ENCODE peak calls at places on chromosomes 1 and 21, in four cellular contexts. H is posterior cingulate gyrus, T is SHP77, Q is lower lobe of right lung. B is an unnamed sample.

GRCh38 chr1:1355376-1355775 is 3.0 kb downstream of the MXRA8 start:
- DNase-seq in H (no peak), T (no peak), Q (no peak), B (no peak)

GRCh38 chr1:6170742-6171201 is 9.3 kb downstream of the CHD5 start:
- DNase-seq in H (peak; percentile 96), T (no peak), Q (no peak), B (no peak)

GRCh38 chr1:96843196-96843595 is 121.6 kb downstream of the PTBP2 start:
- DNase-seq in H (peak; percentile 30), T (no peak), Q (no peak), B (no peak)

GRCh38 chr1:246609632-246610031 is 43.4 kb downstream of the CNST start:
- DNase-seq in H (no peak), T (no peak), Q (no peak), B (no peak)

GRCh38 chr1:3064296-3064850 is 4.6 kb upstream of the PRDM16 start:
- DNase-seq in H (peak; percentile 46), T (no peak), Q (peak; percentile 43), B (peak; percentile 72)

GRCh38 chr1:204213668-204214662 is at the start of gene GOLT1A:
- DNase-seq in H (peak; percentile 96), T (no peak), Q (peak; percentile 82), B (peak; percentile 82)

GRCh38 chr1:26225033-26225831 is 8.8 kb upstream of the CEP85 start:
- DNase-seq in H (peak; percentile 96), T (no peak), Q (peak; percentile 78), B (peak; percentile 86)

GRCh38 chr1:214362188-214362882 is 81.4 kb downstream of the SMYD2 start:
- DNase-seq in H (peak; percentile 84), T (no peak), Q (no peak), B (peak; percentile 62)

GRCh38 chr1:18646776-18647410 is 16.2 kb downstream of the PAX7 start:
- DNase-seq in H (no peak), T (no peak), Q (no peak), B (no peak)

GRCh38 chr1:153526132-153526543 is 9.7 kb downstream of the S100A6 start:
- DNase-seq in H (no peak), T (peak; percentile 64), Q (no peak), B (no peak)

GRCh38 chr1:157117527-157118057 is 18.0 kb upstream of the ETV3L start:
- DNase-seq in H (peak; percentile 51), T (no peak), Q (no peak), B (no peak)

GRCh38 chr1:211281322-211282022 is 22.3 kb downstream of the RCOR3 start:
- DNase-seq in H (no peak), T (no peak), Q (no peak), B (no peak)

GRCh38 chr1:999797-1000356 is at the start of gene HES4:
- DNase-seq in H (peak; percentile 95), T (no peak), Q (peak; percentile 95), B (peak; percentile 93)

GRCh38 chr1:229370601-229371021 is 27.8 kb upstream of the CCSAP start:
- DNase-seq in H (peak; percentile 83), T (no peak), Q (no peak), B (no peak)

GRCh38 chr1:156006666-156007376 is 13.9 kb downstream of the SSR2 start:
- DNase-seq in H (no peak), T (no peak), Q (no peak), B (no peak)

GRCh38 chr1:235391879-235392278 is 24.7 kb downstream of the TBCE start:
- DNase-seq in H (no peak), T (no peak), Q (no peak), B (no peak)

GRCh38 chr1:56334027-56334426 is 245.3 kb downstream of the PLPP3 start:
- DNase-seq in H (no peak), T (no peak), Q (no peak), B (no peak)

GRCh38 chr21:25561668-25562641 is 45.3 kb downstream of the MRPL39 start:
- DNase-seq in H (peak; percentile 85), T (no peak), Q (peak; percentile 81), B (peak; percentile 81)

GRCh38 chr1:41452704-41453350 is 31.7 kb downstream of the EDN2 start:
- DNase-seq in H (no peak), T (no peak), Q (no peak), B (no peak)

GRCh38 chr1:1438531-1439381 is 3.3 kb downstream of the VWA1 start:
- DNase-seq in H (peak; percentile 83), T (no peak), Q (no peak), B (peak; percentile 76)

GRCh38 chr21:17554619-17555472 is 42.0 kb downstream of the CXADR start:
- DNase-seq in H (no peak), T (no peak), Q (no peak), B (no peak)

GRCh38 chr21:41684381-41685245 is 82.2 kb downstream of the RIPK4 start:
- DNase-seq in H (peak; percentile 52), T (no peak), Q (no peak), B (peak; percentile 70)

GRCh38 chr21:39011911-39012310 is 171.3 kb downstream of the PSMG1 start:
- DNase-seq in H (peak; percentile 68), T (no peak), Q (no peak), B (peak; percentile 36)

GRCh38 chr1:158972841-158973240 is 36.9 kb upstream of the IFI16 start:
- DNase-seq in H (no peak), T (peak; percentile 5), Q (no peak), B (no peak)

GRCh38 chr1:54053745-54054437 is 483 bp downstream of the TCEANC2 start:
- DNase-seq in H (no peak), T (no peak), Q (no peak), B (no peak)

GRCh38 chr1:222058249-222058648 is 316.4 kb upstream of the DUSP10 start:
- DNase-seq in H (no peak), T (no peak), Q (no peak), B (no peak)

GRCh38 chr1:47703161-47703825 is 265.4 kb downstream of the FOXD2 start:
- DNase-seq in H (no peak), T (peak; percentile 14), Q (no peak), B (peak; percentile 69)

GRCh38 chr21:29117372-29117955 is 13.0 kb upstream of the MAP3K7CL start:
- DNase-seq in H (no peak), T (no peak), Q (no peak), B (no peak)

GRCh38 chr1:207029991-207030521 is 2.5 kb downstream of the C1orf116 start:
- DNase-seq in H (no peak), T (no peak), Q (no peak), B (no peak)

GRCh38 chr1:183770816-183771128 is 34.1 kb upstream of the RGL1 start:
- DNase-seq in H (no peak), T (no peak), Q (no peak), B (no peak)

GRCh38 chr1:241702436-241702835 is 50.4 kb downstream of the WDR64 start:
- DNase-seq in H (no peak), T (no peak), Q (no peak), B (no peak)

GRCh38 chr1:171563675-171564074 is 58.4 kb upstream of the MYOCOS start:
- DNase-seq in H (no peak), T (no peak), Q (no peak), B (no peak)

GRCh38 chr1:38962560-38962959 is 20.9 kb upstream of the RHBDL2 start:
- DNase-seq in H (no peak), T (no peak), Q (no peak), B (no peak)